ENCODE peak calls at places on chromosome 18, in four cellular contexts. One of them, this sample, is unnamed.

GRCh38 chr18:9135081-9135911 is 1.3 kb upstream of the ANKRD12 start:
- DNase-seq in BE2C: no peak
- DNase-seq in left lung: no peak
- DNase-seq in stimulated activated CD4-positive, alpha-beta T cell treated with anti-CD3 and anti-CD28 coated beads, Interleukin-4, amount 100 ng/mL, for 24 hours: no peak
- DNase-seq in this sample: no peak

GRCh38 chr18:5975111-5975622 is 79.8 kb upstream of the TMEM200C start:
- DNase-seq in BE2C: no peak
- DNase-seq in left lung: no peak
- DNase-seq in stimulated activated CD4-positive, alpha-beta T cell treated with anti-CD3 and anti-CD28 coated beads, Interleukin-4, amount 100 ng/mL, for 24 hours: no peak
- DNase-seq in this sample: no peak

GRCh38 chr18:25093131-25093530 is 258.8 kb downstream of the ZNF521 start:
- DNase-seq in BE2C: no peak
- DNase-seq in left lung: no peak
- DNase-seq in stimulated activated CD4-positive, alpha-beta T cell treated with anti-CD3 and anti-CD28 coated beads, Interleukin-4, amount 100 ng/mL, for 24 hours: no peak
- DNase-seq in this sample: no peak

GRCh38 chr18:773980-774624 is 37.9 kb downstream of the YES1 start:
- DNase-seq in BE2C: no peak
- DNase-seq in left lung: no peak
- DNase-seq in stimulated activated CD4-positive, alpha-beta T cell treated with anti-CD3 and anti-CD28 coated beads, Interleukin-4, amount 100 ng/mL, for 24 hours: no peak
- DNase-seq in this sample: no peak

GRCh38 chr18:11721720-11722119 is 32.7 kb downstream of the GNAL start:
- DNase-seq in BE2C: no peak
- DNase-seq in left lung: no peak
- DNase-seq in stimulated activated CD4-positive, alpha-beta T cell treated with anti-CD3 and anti-CD28 coated beads, Interleukin-4, amount 100 ng/mL, for 24 hours: no peak
- DNase-seq in this sample: no peak

GRCh38 chr18:39846277-39846676 is 2108.8 kb upstream of the PIK3C3 start:
- DNase-seq in BE2C: no peak
- DNase-seq in left lung: no peak
- DNase-seq in stimulated activated CD4-positive, alpha-beta T cell treated with anti-CD3 and anti-CD28 coated beads, Interleukin-4, amount 100 ng/mL, for 24 hours: no peak
- DNase-seq in this sample: no peak

GRCh38 chr18:70907673-70908072 is 618.8 kb downstream of the SOCS6 start:
- DNase-seq in BE2C: peak; percentile 28
- DNase-seq in left lung: no peak
- DNase-seq in stimulated activated CD4-positive, alpha-beta T cell treated with anti-CD3 and anti-CD28 coated beads, Interleukin-4, amount 100 ng/mL, for 24 hours: no peak
- DNase-seq in this sample: no peak

GRCh38 chr18:31679806-31680793 is 4.3 kb downstream of the B4GALT6 start:
- DNase-seq in BE2C: no peak
- DNase-seq in left lung: no peak
- DNase-seq in stimulated activated CD4-positive, alpha-beta T cell treated with anti-CD3 and anti-CD28 coated beads, Interleukin-4, amount 100 ng/mL, for 24 hours: no peak
- DNase-seq in this sample: no peak

GRCh38 chr18:12652861-12653401 is 5.0 kb downstream of the SPIRE1 start:
- DNase-seq in BE2C: no peak
- DNase-seq in left lung: no peak
- DNase-seq in stimulated activated CD4-positive, alpha-beta T cell treated with anti-CD3 and anti-CD28 coated beads, Interleukin-4, amount 100 ng/mL, for 24 hours: no peak
- DNase-seq in this sample: peak; percentile 15

GRCh38 chr18:3466051-3466450 is 16.1 kb downstream of the TGIF1 start:
- DNase-seq in BE2C: no peak
- DNase-seq in left lung: no peak
- DNase-seq in stimulated activated CD4-positive, alpha-beta T cell treated with anti-CD3 and anti-CD28 coated beads, Interleukin-4, amount 100 ng/mL, for 24 hours: no peak
- DNase-seq in this sample: no peak

GRCh38 chr18:34864836-34865497 is 154.9 kb downstream of the DTNA start:
- DNase-seq in BE2C: peak; percentile 11
- DNase-seq in left lung: no peak
- DNase-seq in stimulated activated CD4-positive, alpha-beta T cell treated with anti-CD3 and anti-CD28 coated beads, Interleukin-4, amount 100 ng/mL, for 24 hours: no peak
- DNase-seq in this sample: no peak

GRCh38 chr18:34660572-34660971 is 49.5 kb upstream of the DTNA start:
- DNase-seq in BE2C: no peak
- DNase-seq in left lung: no peak
- DNase-seq in stimulated activated CD4-positive, alpha-beta T cell treated with anti-CD3 and anti-CD28 coated beads, Interleukin-4, amount 100 ng/mL, for 24 hours: no peak
- DNase-seq in this sample: no peak

GRCh38 chr18:67916142-67916541 is 399.6 kb upstream of the DSEL start:
- DNase-seq in BE2C: peak; percentile 25
- DNase-seq in left lung: no peak
- DNase-seq in stimulated activated CD4-positive, alpha-beta T cell treated with anti-CD3 and anti-CD28 coated beads, Interleukin-4, amount 100 ng/mL, for 24 hours: no peak
- DNase-seq in this sample: no peak

GRCh38 chr18:48163184-48164095 is 233.0 kb upstream of the SMAD2 start:
- DNase-seq in BE2C: no peak
- DNase-seq in left lung: no peak
- DNase-seq in stimulated activated CD4-positive, alpha-beta T cell treated with anti-CD3 and anti-CD28 coated beads, Interleukin-4, amount 100 ng/mL, for 24 hours: no peak
- DNase-seq in this sample: no peak

GRCh38 chr18:45374878-45375630 is 240.2 kb upstream of the SLC14A2 start:
- DNase-seq in BE2C: no peak
- DNase-seq in left lung: no peak
- DNase-seq in stimulated activated CD4-positive, alpha-beta T cell treated with anti-CD3 and anti-CD28 coated beads, Interleukin-4, amount 100 ng/mL, for 24 hours: no peak
- DNase-seq in this sample: no peak

This sample was measured in stimulated activated naive CD8-positive, alpha-beta T cell treated with anti-CD3 and anti-CD28 coated beads, Interleukin-15, Interleukin-2, amounts not matched to agents 100 U/mL and 50 U/mL, for 24 hours.